ENCODE peak calls at places on chromosomes 13 and 19, in six cellular contexts. C is cardiac muscle cell, S is left ventricle myocardium inferior, L is brain microvascular endothelial cell, D is lower leg skin, W is BJ. F is an unnamed sample.

GRCh38 chr13:82070411-82070810 is 1729.5 kb upstream of the SPRY2 start:
- DNase-seq in C (no peak), S (no peak), L (no peak), D (no peak), W (no peak), F (no peak)

GRCh38 chr19:54654447-54655321 is 8.1 kb upstream of the LILRB4 start:
- DNase-seq in C (no peak), S (no peak), L (no peak), D (no peak), W (no peak), F (no peak)

GRCh38 chr19:57566396-57567256 is 7.0 kb upstream of the ZNF550 start:
- DNase-seq in C (peak), S (no peak), L (no peak), D (no peak), W (no peak), F (peak)

GRCh38 chr13:79423801-79424642 is 18.0 kb upstream of the RBM26 start:
- DNase-seq in C (peak), S (no peak), L (no peak), D (no peak), W (no peak), F (peak)

GRCh38 chr13:69619651-69620050 is 488.0 kb upstream of the ATXN8OS start:
- DNase-seq in C (no peak), S (no peak), L (no peak), D (no peak), W (no peak), F (no peak)

GRCh38 chr19:23071087-23071511 is 45.7 kb upstream of the ZNF730 start:
- DNase-seq in C (peak), S (peak), L (peak), D (no peak), W (no peak), F (no peak)

GRCh38 chr19:3338541-3339181 is 27.7 kb upstream of the NFIC start:
- DNase-seq in C (no peak), S (peak), L (no peak), D (no peak), W (no peak), F (no peak)

GRCh38 chr13:30776661-30777060 is 41.3 kb downstream of the ALOX5AP start:
- DNase-seq in C (no peak), S (no peak), L (no peak), D (no peak), W (no peak), F (no peak)

GRCh38 chr13:110699148-110700145 is 6.5 kb downstream of the CARS2 start:
- DNase-seq in C (no peak), S (no peak), L (no peak), D (no peak), W (no peak), F (no peak)

GRCh38 chr19:47035495-47036232 is 12.8 kb downstream of the TMEM160 start:
- DNase-seq in C (peak), S (peak), L (peak), D (peak), W (peak), F (peak)

GRCh38 chr13:46489586-46490023 is 63.4 kb upstream of the LRCH1 start:
- DNase-seq in C (peak), S (no peak), L (peak), D (peak), W (peak), F (peak)

GRCh38 chr19:15644816-15645215 is 4.1 kb downstream of the CYP4F3 start:
- DNase-seq in C (no peak), S (no peak), L (no peak), D (no peak), W (no peak), F (no peak)
- H3K4me3 ChIP-seq in C (no peak), S (no peak), L (no peak), D (no peak), W (no peak), F (no peak)

GRCh38 chr13:34349091-34349722 is 531.3 kb downstream of the RFC3 start:
- DNase-seq in C (peak), S (peak), L (peak), D (peak), W (peak), F (peak)

GRCh38 chr13:34346626-34347025 is 528.7 kb downstream of the RFC3 start:
- DNase-seq in C (no peak), S (no peak), L (no peak), D (no peak), W (no peak), F (no peak)

GRCh38 chr13:34345601-34345939 is 527.6 kb downstream of the RFC3 start:
- DNase-seq in C (no peak), S (no peak), L (no peak), D (no peak), W (no peak), F (no peak)

GRCh38 chr13:34344761-34345600 is 527.0 kb downstream of the RFC3 start:
- DNase-seq in C (no peak), S (no peak), L (no peak), D (no peak), W (no peak), F (no peak)

DNA sequence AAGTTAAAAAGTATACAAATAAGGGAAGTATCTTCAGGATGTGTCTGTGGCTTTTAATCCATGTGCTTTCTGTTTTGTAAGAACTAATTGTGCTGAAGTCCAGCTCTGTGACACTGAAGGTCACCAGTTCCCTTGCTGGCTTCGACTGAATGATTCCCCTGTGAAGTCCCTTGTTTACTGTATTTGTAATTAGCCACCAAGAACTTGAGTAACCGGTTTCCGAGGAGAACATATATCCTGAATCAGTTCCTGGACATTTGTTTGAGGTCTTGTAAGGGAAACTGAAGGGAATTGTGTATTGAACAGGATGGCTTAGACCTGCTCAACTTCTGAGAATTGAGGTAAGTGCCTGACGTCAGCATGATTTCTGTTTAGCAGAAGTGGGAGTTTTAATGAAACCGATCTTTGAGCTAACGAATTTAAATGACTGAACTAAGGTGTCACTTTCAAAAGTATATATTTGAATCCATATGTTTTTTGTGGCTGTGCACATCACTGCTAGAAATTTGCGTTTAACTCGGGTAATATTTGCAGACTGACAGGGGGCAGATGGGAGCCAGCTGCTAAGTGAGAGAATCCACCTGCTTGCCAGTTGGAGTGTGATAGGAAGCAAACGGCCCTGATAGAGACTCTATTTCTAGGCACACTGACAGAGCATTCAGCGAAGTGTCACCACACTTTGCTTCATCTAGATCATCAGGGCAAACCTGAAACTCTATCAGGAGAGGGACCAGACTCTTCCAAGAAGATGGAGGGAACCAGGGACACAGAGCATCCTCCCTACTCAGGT is 530.0 kb downstream of the RFC3 start:
- DNase-seq in C (no peak), S (no peak), L (no peak), D (no peak), W (no peak), F (no peak)
- TF ChIP-seq CTCF in C (no peak), S (peak), L (no peak), D (no peak), W (no peak), F (no peak)

GRCh38 chr13:104140557-104140956 is 1074.3 kb upstream of the SLC10A2 start:
- DNase-seq in C (peak), S (no peak), L (peak), D (no peak), W (no peak), F (peak)
- H3K4me3 ChIP-seq in C (no peak), S (no peak), L (no peak), D (no peak), W (no peak), F (no peak)

GRCh38 chr13:44107357-44108121 is 227.8 kb downstream of the LACC1 start:
- DNase-seq in C (no peak), S (no peak), L (no peak), D (no peak), W (no peak), F (no peak)

GRCh38 chr13:44108345-44108858 is 228.7 kb downstream of the LACC1 start:
- DNase-seq in C (peak), S (peak), L (no peak), D (no peak), W (no peak), F (no peak)

GRCh38 chr13:44112700-44113329 is 233.1 kb downstream of the LACC1 start:
- DNase-seq in C (no peak), S (no peak), L (no peak), D (no peak), W (no peak), F (no peak)

GRCh38 chr13:44111701-44112100 is 232.0 kb downstream of the LACC1 start:
- DNase-seq in C (no peak), S (no peak), L (no peak), D (no peak), W (no peak), F (no peak)

GRCh38 chr13:44109986-44110640 is 230.4 kb downstream of the LACC1 start:
- DNase-seq in C (no peak), S (no peak), L (no peak), D (no peak), W (no peak), F (no peak)
- TF ChIP-seq CTCF in C (no peak), S (no peak), L (no peak), D (no peak), W (no peak), F (no peak)

F was measured in astrocyte of the cerebellum.